ENCODE peak calls at places on chromosomes 3 and 15, in five cellular contexts. M is left ventricle myocardium inferior, T is ovary, Y is OCI-LY7, O is suprapubic skin. E is an unnamed sample.

GRCh38 chr3:59023612-59024011 is 26.2 kb downstream of the CFAP20DC start:
- DNase-seq in M (no peak), T (no peak), Y (no peak), O (no peak), E (no peak)

GRCh38 chr3:136042608-136043221 is 77.2 kb downstream of the PPP2R3A start:
- DNase-seq in M (no peak), T (no peak), Y (peak; percentile 52), O (no peak), E (no peak)

GRCh38 chr3:48023377-48023776 is 7.2 kb upstream of the MAP4 start:
- DNase-seq in M (no peak), T (no peak), Y (no peak), O (no peak), E (no peak)

GRCh38 chr3:169769287-169770181 is at the start of gene ACTRT3:
- DNase-seq in M (peak; percentile 69), T (peak; percentile 73), Y (peak; percentile 83), O (peak; percentile 83), E (peak; percentile 90)

GRCh38 chr3:180601688-180602666 is at the start of gene TTC14:
- DNase-seq in M (peak; percentile 91), T (peak; percentile 93), Y (peak; percentile 96), O (peak; percentile 93), E (peak; percentile 97)

GRCh38 chr15:89381330-89381729 is 46.7 kb upstream of the POLG start:
- DNase-seq in M (no peak), T (no peak), Y (no peak), O (no peak), E (no peak)

GRCh38 chr3:139301654-139302053 is 42.2 kb upstream of the MRPS22 start:
- DNase-seq in M (no peak), T (no peak), Y (no peak), O (no peak), E (no peak)

GRCh38 chr3:41159581-41160189 is 39.6 kb upstream of the CTNNB1 start:
- DNase-seq in M (no peak), T (no peak), Y (no peak), O (no peak), E (no peak)

GRCh38 chr3:155035553-155035952 is 44.6 kb upstream of the MME start:
- DNase-seq in M (no peak), T (no peak), Y (no peak), O (no peak), E (no peak)

GRCh38 chr3:169494982-169495381 is 168.5 kb downstream of the MECOM start:
- DNase-seq in M (no peak), T (no peak), Y (no peak), O (no peak), E (no peak)

GRCh38 chr3:44862221-44862637 is 517 bp downstream of the TMEM42 start:
- DNase-seq in M (no peak), T (no peak), Y (peak; percentile 22), O (no peak), E (no peak)

GRCh38 chr15:57505949-57506391 is 85.7 kb upstream of the MYZAP start:
- DNase-seq in M (peak; percentile 48), T (peak; percentile 43), Y (no peak), O (peak; percentile 85), E (peak; percentile 91)

GRCh38 chr15:69735126-69735525 is 282.5 kb downstream of the RPLP1 start:
- DNase-seq in M (no peak), T (no peak), Y (no peak), O (peak; percentile 78), E (peak; percentile 33)

GRCh38 chr15:29677450-29677849 is 144.8 kb downstream of the TJP1 start:
- DNase-seq in M (no peak), T (no peak), Y (no peak), O (no peak), E (no peak)

GRCh38 chr3:52193059-52193458 is 4.9 kb upstream of the ALAS1 start:
- DNase-seq in M (peak; percentile 62), T (peak; percentile 60), Y (no peak), O (no peak), E (peak; percentile 67)

GRCh38 chr3:134368751-134369105 is 5.5 kb downstream of the AMOTL2 start:
- DNase-seq in M (no peak), T (no peak), Y (no peak), O (peak; percentile 35), E (no peak)

GRCh38 chr15:101391431-101391830 is 96.4 kb upstream of the SNRPA1 start:
- DNase-seq in M (no peak), T (no peak), Y (no peak), O (no peak), E (no peak)

GRCh38 chr3:184417619-184418327 is 37.9 kb downstream of the CHRD start:
- DNase-seq in M (peak; percentile 52), T (peak; percentile 81), Y (peak; percentile 76), O (peak; percentile 85), E (peak; percentile 62)

GRCh38 chr3:141083831-141084624 is 32.9 kb downstream of the SPSB4 start:
- DNase-seq in M (peak; percentile 51), T (no peak), Y (no peak), O (peak; percentile 11), E (peak; percentile 22)

GRCh38 chr3:45163481-45163880 is 17.3 kb upstream of the CDCP1 start:
- DNase-seq in M (no peak), T (no peak), Y (peak; percentile 46), O (no peak), E (no peak)

GRCh38 chr3:100536093-100536492 is 43.7 kb downstream of the TMEM45A start:
- DNase-seq in M (no peak), T (no peak), Y (no peak), O (no peak), E (no peak)

GRCh38 chr3:10945683-10946287 is 46.8 kb upstream of the SLC6A1 start:
- DNase-seq in M (peak; percentile 49), T (peak; percentile 61), Y (peak; percentile 71), O (no peak), E (peak; percentile 85)

GRCh38 chr15:100988297-100988696 is 69.1 kb downstream of the LRRK1 start:
- DNase-seq in M (no peak), T (no peak), Y (no peak), O (no peak), E (no peak)

GRCh38 chr15:41971089-41971892 is 1.1 kb downstream of the EHD4 start:
- DNase-seq in M (peak; percentile 60), T (peak; percentile 57), Y (peak; percentile 86), O (peak; percentile 71), E (peak; percentile 83)

GRCh38 chr15:28106294-28107110 is 7.4 kb upstream of the OCA2 start:
- DNase-seq in M (no peak), T (no peak), Y (no peak), O (peak; percentile 62), E (peak; percentile 62)

GRCh38 chr3:11367116-11367781 is 95.1 kb downstream of the ATG7 start:
- DNase-seq in M (peak; percentile 29), T (peak; percentile 71), Y (no peak), O (peak; percentile 75), E (peak; percentile 58)

GRCh38 chr3:42749753-42750231 is 23.3 kb downstream of the CCDC13 start:
- DNase-seq in M (no peak), T (no peak), Y (peak; percentile 6), O (no peak), E (no peak)

GRCh38 chr3:17158941-17159682 is 274.4 kb downstream of the PLCL2 start:
- DNase-seq in M (peak; percentile 56), T (no peak), Y (no peak), O (no peak), E (peak; percentile 77)

GRCh38 chr3:43473228-43473627 is 148.6 kb downstream of the ANO10 start:
- DNase-seq in M (no peak), T (no peak), Y (no peak), O (no peak), E (no peak)

GRCh38 chr3:114447950-114448479 is 154.2 kb downstream of the TIGIT start:
- DNase-seq in M (no peak), T (no peak), Y (no peak), O (no peak), E (no peak)

GRCh38 chr3:25429960-25430941 is 2.2 kb downstream of the RARB start:
- DNase-seq in M (no peak), T (no peak), Y (no peak), O (no peak), E (no peak)

GRCh38 chr15:40238481-40238926 is 359 bp upstream of the PAK6 start:
- DNase-seq in M (no peak), T (no peak), Y (no peak), O (no peak), E (no peak)
- H3K4me1 ChIP-seq in M (peaks cover 11% of the 10 kb centered on the region), T (no peaks in the 10 kb centered on the region), Y (peaks cover 25% of the 10 kb centered on the region), O (peaks cover 67% of the 10 kb centered on the region), E (no peaks in the 10 kb centered on the region)

GRCh38 chr3:9653565-9654248 is 4.4 kb downstream of the MTMR14 start:
- DNase-seq in M (peak; percentile 25), T (no peak), Y (peak; percentile 56), O (no peak), E (no peak)

GRCh38 chr3:9647450-9647849 is 1.9 kb upstream of the MTMR14 start:
- DNase-seq in M (no peak), T (no peak), Y (no peak), O (no peak), E (no peak)

GRCh38 chr3:9646800-9647152 is 2.5 kb upstream of the MTMR14 start:
- DNase-seq in M (no peak), T (no peak), Y (no peak), O (no peak), E (no peak)

GRCh38 chr3:9644245-9644644 is 5.1 kb upstream of the MTMR14 start:
- DNase-seq in M (no peak), T (no peak), Y (no peak), O (no peak), E (no peak)

GRCh38 chr3:9649791-9650521 is 651 bp downstream of the MTMR14 start:
- DNase-seq in M (no peak), T (no peak), Y (peak; percentile 60), O (no peak), E (no peak)
- H3K27ac ChIP-seq in M (peak overlapping the region; percentile 93), T (peak overlapping the region; percentile 57), Y (peak overlapping the region; percentile 51), O (peak overlapping the region; percentile 88), E (peak overlapping the region; percentile 82)

GRCh38 chr3:99319961-99320360 is 318.4 kb upstream of the COL8A1 start:
- DNase-seq in M (no peak), T (no peak), Y (no peak), O (no peak), E (no peak)

GRCh38 chr3:99322551-99322950 is 315.8 kb upstream of the COL8A1 start:
- DNase-seq in M (no peak), T (no peak), Y (no peak), O (no peak), E (no peak)

GRCh38 chr3:99317196-99317595 is 321.2 kb upstream of the COL8A1 start:
- DNase-seq in M (no peak), T (no peak), Y (no peak), O (no peak), E (no peak)

GRCh38 chr3:99321261-99321660 is 317.1 kb upstream of the COL8A1 start:
- DNase-seq in M (no peak), T (no peak), Y (no peak), O (no peak), E (no peak)

DNA sequence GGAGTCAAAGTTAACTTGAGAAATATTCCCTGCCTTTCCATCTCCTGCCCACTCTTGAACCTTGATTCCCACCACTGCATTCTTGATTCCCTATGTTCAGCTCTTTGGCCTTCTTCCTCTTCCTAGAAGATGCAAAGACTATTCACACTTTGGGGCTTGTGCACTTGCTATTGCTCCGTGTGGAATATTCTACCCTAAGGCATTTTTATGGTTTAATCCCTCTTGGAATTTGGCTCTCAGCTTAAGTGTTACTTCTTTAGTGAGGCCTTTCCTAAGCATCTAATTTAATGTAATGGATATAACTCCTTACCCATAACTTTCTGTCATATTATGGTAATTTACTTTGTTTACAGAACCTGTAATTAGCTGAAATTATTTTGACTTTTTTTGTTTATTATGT is 318.9 kb upstream of the COL8A1 start:
- DNase-seq in M (no peak), T (no peak), Y (no peak), O (no peak), E (no peak)
- H3K4me1 ChIP-seq in M (no peaks in the 10 kb centered on the region), T (no peaks in the 10 kb centered on the region), Y (no peaks in the 10 kb centered on the region), O (peaks cover 1% of the 10 kb centered on the region), E (no peaks in the 10 kb centered on the region)

GRCh38 chr15:85439996-85440395 is 59.6 kb downstream of the AKAP13 start:
- DNase-seq in M (no peak), T (no peak), Y (no peak), O (no peak), E (no peak)
- H3K27ac ChIP-seq in M (peak overlapping the region; percentile 59), T (no peak overlapping the region), Y (peak overlapping the region; percentile 50), O (peak overlapping the region; percentile 15), E (no peak overlapping the region)